ENCODE peak calls at places on chromosomes 1 and 21, in five cellular contexts. F is activated B cell treated with CpG ODN at 0.5 μM for 24 hours, H is neural crest cell, U is erythroblast, Q is uterus. Y is an unnamed sample.
A peak's percentile ranks its signal among the peaks of the same experiment; 100 is the strongest.

GRCh38 chr1:53957231-53957818 is 11.2 kb downstream of the LRRC42 start:
- DNase-seq in H (no peak), Q (no peak), F (no peak), U (peak; percentile 9), Y (no peak)

GRCh38 chr1:91775227-91775626 is 110.7 kb downstream of the TGFBR3 start:
- DNase-seq in Q (no peak), F (no peak), U (no peak), H (no peak), Y (no peak)

GRCh38 chr21:38920631-38921398 is 115.1 kb downstream of the ETS2 start:
- DNase-seq in F (no peak), H (no peak), U (no peak), Q (peak; percentile 39), Y (no peak)

GRCh38 chr1:29682171-29682917 is 446.0 kb downstream of the PTPRU start:
- DNase-seq in H (no peak), F (no peak), Q (no peak), U (no peak), Y (no peak)

GRCh38 chr1:72060466-72060865 is 221.9 kb downstream of the NEGR1 start:
- DNase-seq in H (no peak), U (no peak), Q (no peak), F (no peak), Y (no peak)

GRCh38 chr1:117275055-117275454 is 64.3 kb upstream of the VTCN1 start:
- DNase-seq in H (no peak), U (no peak), Q (no peak), F (no peak), Y (no peak)

GRCh38 chr1:177315270-177315669 is 144.5 kb downstream of the BRINP2 start:
- DNase-seq in U (no peak), F (no peak), H (no peak), Q (no peak), Y (no peak)

GRCh38 chr1:9269078-9269501 is 23.6 kb upstream of the SPSB1 start:
- DNase-seq in F (no peak), U (no peak), H (no peak), Q (no peak), Y (no peak)

GRCh38 chr1:234887026-234887910 is 241.4 kb downstream of the TOMM20 start:
- DNase-seq in U (no peak), Q (peak; percentile 64), H (no peak), F (no peak), Y (no peak)

GRCh38 chr1:28035420-28035819 is 53.0 kb downstream of the EYA3 start:
- DNase-seq in U (no peak), Q (no peak), F (no peak), H (no peak), Y (no peak)

GRCh38 chr1:197671140-197671539 is 104.1 kb downstream of the DENND1B start:
- DNase-seq in F (no peak), Q (no peak), H (no peak), U (no peak), Y (no peak)

GRCh38 chr1:157369808-157370521 is 182.3 kb downstream of the FCRL5 start:
- DNase-seq in F (no peak), H (peak; percentile 72), U (peak; percentile 87), Q (no peak), Y (no peak)

GRCh38 chr1:117570988-117571409 is 34.8 kb upstream of the TENT5C start:
- DNase-seq in U (no peak), F (no peak), Q (no peak), H (no peak), Y (peak; percentile 86)